ENCODE peak calls at places on chromosomes 12 and 14, in seven cellular contexts. K, R, L, I, S, C and J are unnamed samples.

GRCh38 chr14:91315844-91316267 is 71.4 kb upstream of the GPR68 start:
- DNase-seq in L (no peak), I (no peak), S (peak; percentile 27), K (no peak), C (no peak), R (peak; percentile 58), J (peak; percentile 72)

GRCh38 chr12:575948-576612 is 87.2 kb downstream of the NINJ2 start:
- DNase-seq in C (peak; percentile 89), L (peak; percentile 75), I (peak; percentile 88), S (peak; percentile 86), R (peak; percentile 91), K (peak; percentile 87), J (peak; percentile 78)

GRCh38 chr14:52318829-52319604 is 4.9 kb downstream of the PTGER2 start:
- DNase-seq in I (no peak), C (no peak), L (no peak), R (no peak), S (no peak), K (no peak), J (no peak)

GRCh38 chr14:92473261-92473946 is 40.2 kb upstream of the RIN3 start:
- DNase-seq in R (no peak), L (peak; percentile 72), S (peak; percentile 47), K (no peak), C (no peak), I (no peak), J (no peak)

GRCh38 chr12:70918321-70918720 is 2.2 kb downstream of the PTPRR start:
- DNase-seq in K (no peak), S (no peak), C (no peak), L (no peak), R (no peak), I (no peak), J (no peak)

GRCh38 chr14:39322807-39323206 is 89.1 kb downstream of the MIA2 start:
- DNase-seq in I (no peak), K (no peak), R (no peak), S (no peak), L (no peak), C (no peak), J (no peak)

GRCh38 chr14:75123991-75124390 is 2.9 kb downstream of the NEK9 start:
- DNase-seq in S (no peak), L (no peak), C (no peak), R (no peak), I (no peak), K (no peak), J (no peak)

GRCh38 chr12:119740835-119741234 is 72.9 kb downstream of the PRKAB1 start:
- DNase-seq in L (no peak), S (no peak), R (no peak), I (no peak), K (no peak), C (no peak), J (no peak)

GRCh38 chr12:16844875-16845274 is 238.9 kb upstream of the LMO3 start:
- DNase-seq in S (no peak), K (no peak), R (no peak), L (no peak), C (no peak), I (no peak), J (no peak)

GRCh38 chr12:47884501-47884900 is 20.3 kb downstream of the VDR start:
- DNase-seq in R (no peak), I (no peak), L (no peak), K (no peak), S (no peak), C (no peak), J (no peak)

GRCh38 chr12:106926657-106927056 is 29.1 kb upstream of the TMEM263 start:
- DNase-seq in L (no peak), C (no peak), R (no peak), I (no peak), S (no peak), K (no peak), J (no peak)

GRCh38 chr12:123057505-123058265 is 77.2 kb downstream of the ARL6IP4 start:
- DNase-seq in K (no peak), R (no peak), C (peak; percentile 83), L (no peak), S (no peak), I (peak; percentile 46), J (no peak)

GRCh38 chr14:55891692-55892091 is 226.5 kb upstream of the PELI2 start:
- DNase-seq in R (no peak), C (no peak), K (no peak), L (no peak), I (no peak), S (no peak), J (no peak)

GRCh38 chr14:61891251-61891650 is 129.0 kb downstream of the SNAPC1 start:
- DNase-seq in I (no peak), K (no peak), L (no peak), C (no peak), R (no peak), S (no peak), J (no peak)

GRCh38 chr14:88975926-88976325 is 151.5 kb downstream of the TTC8 start:
- DNase-seq in K (no peak), S (no peak), L (no peak), C (no peak), I (no peak), R (no peak), J (no peak)

GRCh38 chr14:71416392-71416791 is 509.1 kb downstream of the PCNX1 start:
- DNase-seq in L (no peak), I (no peak), K (no peak), R (no peak), C (no peak), S (no peak), J (no peak)

GRCh38 chr14:55075628-55076027 is 24.2 kb downstream of the MAPK1IP1L start:
- DNase-seq in K (no peak), S (no peak), R (no peak), I (no peak), C (no peak), L (no peak), J (no peak)

GRCh38 chr12:44581642-44582242 is 294.4 kb downstream of the NELL2 start:
- DNase-seq in L (no peak), K (no peak), I (no peak), C (no peak), S (no peak), R (no peak), J (no peak)

GRCh38 chr14:59897757-59898383 is 22.1 kb upstream of the LRRC9 start:
- DNase-seq in C (no peak), K (no peak), I (no peak), L (no peak), S (no peak), R (no peak), J (no peak)

GRCh38 chr12:107779077-107779840 is 4.8 kb downstream of the ASCL4 start:
- DNase-seq in I (no peak), S (peak; percentile 32), C (no peak), K (no peak), R (no peak), L (no peak), J (no peak)

GRCh38 chr14:75084513-75084912 is 15.1 kb downstream of the ZC2HC1C start:
- DNase-seq in I (no peak), S (no peak), L (no peak), C (no peak), R (no peak), K (no peak), J (no peak)

GRCh38 chr12:19095869-19096480 is 33.6 kb upstream of the PLEKHA5 start:
- DNase-seq in S (no peak), K (no peak), R (no peak), C (no peak), L (no peak), I (no peak), J (no peak)

GRCh38 chr12:62659457-62660295 is 193.1 kb downstream of the MON2 start:
- DNase-seq in C (no peak), K (no peak), R (no peak), S (no peak), L (no peak), I (no peak), J (no peak)

GRCh38 chr12:6345319-6346071 is 3.6 kb upstream of the TNFRSF1A start:
- DNase-seq in K (no peak), L (peak; percentile 85), C (no peak), S (no peak), R (no peak), I (no peak), J (no peak)

GRCh38 chr12:13962699-13963098 is 18.7 kb downstream of the GRIN2B start:
- DNase-seq in K (no peak), S (no peak), C (no peak), R (no peak), L (no peak), I (no peak), J (no peak)

GRCh38 chr12:5430639-5431603 is 987 bp upstream of the NTF3 start:
- DNase-seq in R (no peak), L (peak; percentile 37), S (no peak), K (no peak), I (peak; percentile 35), C (no peak), J (no peak)

GRCh38 chr12:46153267-46153872 is 115.5 kb downstream of the SLC38A1 start:
- DNase-seq in L (no peak), R (no peak), S (no peak), K (no peak), C (no peak), I (no peak), J (no peak)

GRCh38 chr14:87615822-87616679 is 376.9 kb downstream of the GALC start:
- DNase-seq in C (no peak), L (peak; percentile 24), S (peak; percentile 38), R (peak; percentile 17), K (peak; percentile 15), I (no peak), J (no peak)

GRCh38 chr12:107163413-107163812 is 70.1 kb upstream of the CRY1 start:
- DNase-seq in R (no peak), K (no peak), S (no peak), C (no peak), I (no peak), L (no peak), J (no peak)

GRCh38 chr12:58695263-58695662 is 225.0 kb downstream of the LRIG3 start:
- DNase-seq in S (no peak), I (no peak), L (no peak), K (no peak), C (no peak), R (no peak), J (no peak)
- H3K9me3 ChIP-seq in S (no peaks in the 10 kb centered on the region), I (no peaks in the 10 kb centered on the region), L (no peaks in the 10 kb centered on the region), K (no peaks in the 10 kb centered on the region), C (peaks cover 9% of the 10 kb centered on the region), R (no peaks in the 10 kb centered on the region), J (no peaks in the 10 kb centered on the region)

GRCh38 chr12:133107121-133107520 is 23.0 kb downstream of the ZNF891 start:
- DNase-seq in L (no peak), S (no peak), R (no peak), K (no peak), I (no peak), C (no peak), J (no peak)
- H3K9me3 ChIP-seq in L (peaks cover 58% of the 10 kb centered on the region), S (peaks cover 18% of the 10 kb centered on the region), R (peaks cover 100% of the 10 kb centered on the region), K (peaks cover 17% of the 10 kb centered on the region), I (no peaks in the 10 kb centered on the region), C (peaks cover 100% of the 10 kb centered on the region), J (peaks cover 59% of the 10 kb centered on the region)

DNA sequence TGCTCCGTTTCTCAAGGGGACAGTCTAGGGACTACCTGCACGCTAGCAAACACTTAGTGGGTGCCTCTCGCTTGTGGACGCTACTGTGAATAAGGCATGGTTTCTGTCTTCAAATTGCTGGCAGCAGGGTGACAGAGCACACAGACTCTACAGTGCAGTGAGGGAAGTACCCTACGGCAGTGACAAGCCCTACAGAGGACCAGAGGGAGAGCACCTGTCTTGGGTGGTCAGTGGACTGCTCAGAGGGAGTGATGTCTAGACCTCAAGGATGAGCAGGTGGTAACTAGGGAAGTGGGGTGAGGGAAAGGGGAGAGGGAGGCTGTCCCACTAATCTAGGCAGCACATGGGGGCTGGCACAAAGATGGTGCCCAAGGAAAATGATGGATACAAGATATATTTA is 160.5 kb downstream of the RBM19 start:
- DNase-seq in S (no peak), K (no peak), L (no peak), I (no peak), C (no peak), R (no peak), J (no peak)
- H3K9me3 ChIP-seq in S (no peaks in the 10 kb centered on the region), K (no peaks in the 10 kb centered on the region), L (no peaks in the 10 kb centered on the region), I (no peaks in the 10 kb centered on the region), C (peaks cover 16% of the 10 kb centered on the region), R (no peaks in the 10 kb centered on the region), J (no peaks in the 10 kb centered on the region)

GRCh38 chr12:65493893-65494205 is 215.4 kb downstream of the MSRB3 start:
- DNase-seq in R (no peak), C (no peak), L (no peak), I (no peak), K (no peak), S (no peak), J (no peak)
- H3K9me3 ChIP-seq in R (no peaks in the 10 kb centered on the region), C (no peaks in the 10 kb centered on the region), L (no peaks in the 10 kb centered on the region), I (no peaks in the 10 kb centered on the region), K (no peaks in the 10 kb centered on the region), S (no peaks in the 10 kb centered on the region), J (no peaks in the 10 kb centered on the region)